ENCODE peak calls at places on chromosomes 13 and 19, in seven cellular contexts. One of them, this sample, is unnamed.

GRCh38 chr13:105863300-105863699 is 672.2 kb downstream of the EFNB2 start:
- DNase-seq in body of pancreas: no peak
- DNase-seq in NCI-H2171: no peak
- DNase-seq in EL: no peak
- DNase-seq in stimulated activated effector memory CD8-positive, alpha-beta T cell treated with anti-CD3 and anti-CD28 coated beads, Interleukin-12 subunit alpha, Interleukin-12 subunit beta, amount 100 ng/mL, for 72 hours: no peak
- DNase-seq in cardiac muscle cell: no peak
- DNase-seq in ovary: no peak
- DNase-seq in this sample: no peak

GRCh38 chr19:13717194-13717643 is 47.1 kb upstream of the MRI1 start:
- DNase-seq in cardiac muscle cell: no peak
- DNase-seq in stimulated activated effector memory CD8-positive, alpha-beta T cell treated with anti-CD3 and anti-CD28 coated beads, Interleukin-12 subunit alpha, Interleukin-12 subunit beta, amount 100 ng/mL, for 72 hours: no peak
- DNase-seq in ovary: no peak
- DNase-seq in body of pancreas: no peak
- DNase-seq in EL: peak; percentile 48
- DNase-seq in NCI-H2171: no peak
- DNase-seq in this sample: no peak

GRCh38 chr13:41802684-41803554 is 158.0 kb downstream of the VWA8 start:
- DNase-seq in NCI-H2171: no peak
- DNase-seq in EL: peak; percentile 85
- DNase-seq in ovary: no peak
- DNase-seq in stimulated activated effector memory CD8-positive, alpha-beta T cell treated with anti-CD3 and anti-CD28 coated beads, Interleukin-12 subunit alpha, Interleukin-12 subunit beta, amount 100 ng/mL, for 72 hours: no peak
- DNase-seq in cardiac muscle cell: no peak
- DNase-seq in body of pancreas: no peak
- DNase-seq in this sample: no peak

GRCh38 chr19:7492142-7493055 is 3.6 kb upstream of the PEX11G start:
- DNase-seq in cardiac muscle cell: no peak
- DNase-seq in stimulated activated effector memory CD8-positive, alpha-beta T cell treated with anti-CD3 and anti-CD28 coated beads, Interleukin-12 subunit alpha, Interleukin-12 subunit beta, amount 100 ng/mL, for 72 hours: peak; percentile 42
- DNase-seq in NCI-H2171: no peak
- DNase-seq in EL: no peak
- DNase-seq in body of pancreas: peak; percentile 52
- DNase-seq in ovary: no peak
- DNase-seq in this sample: no peak

GRCh38 chr19:33301011-33301899 is 1.1 kb downstream of the CEBPA start:
- DNase-seq in ovary: no peak
- DNase-seq in stimulated activated effector memory CD8-positive, alpha-beta T cell treated with anti-CD3 and anti-CD28 coated beads, Interleukin-12 subunit alpha, Interleukin-12 subunit beta, amount 100 ng/mL, for 72 hours: no peak
- DNase-seq in body of pancreas: peak; percentile 25
- DNase-seq in NCI-H2171: no peak
- DNase-seq in EL: no peak
- DNase-seq in cardiac muscle cell: peak; percentile 40
- DNase-seq in this sample: no peak

GRCh38 chr19:17553256-17553655 is 2.2 kb upstream of the COLGALT1 start:
- DNase-seq in ovary: peak; percentile 77
- DNase-seq in NCI-H2171: peak; percentile 86
- DNase-seq in body of pancreas: peak; percentile 57
- DNase-seq in EL: peak; percentile 84
- DNase-seq in cardiac muscle cell: no peak
- DNase-seq in stimulated activated effector memory CD8-positive, alpha-beta T cell treated with anti-CD3 and anti-CD28 coated beads, Interleukin-12 subunit alpha, Interleukin-12 subunit beta, amount 100 ng/mL, for 72 hours: no peak
- DNase-seq in this sample: no peak

GRCh38 chr13:40653558-40654318 is 12.7 kb downstream of the FOXO1 start:
- DNase-seq in body of pancreas: no peak
- DNase-seq in NCI-H2171: no peak
- DNase-seq in cardiac muscle cell: no peak
- DNase-seq in ovary: no peak
- DNase-seq in EL: no peak
- DNase-seq in stimulated activated effector memory CD8-positive, alpha-beta T cell treated with anti-CD3 and anti-CD28 coated beads, Interleukin-12 subunit alpha, Interleukin-12 subunit beta, amount 100 ng/mL, for 72 hours: no peak
- DNase-seq in this sample: no peak

GRCh38 chr19:5293607-5294089 is 47.0 kb downstream of the PTPRS start:
- DNase-seq in stimulated activated effector memory CD8-positive, alpha-beta T cell treated with anti-CD3 and anti-CD28 coated beads, Interleukin-12 subunit alpha, Interleukin-12 subunit beta, amount 100 ng/mL, for 72 hours: no peak
- DNase-seq in ovary: no peak
- DNase-seq in cardiac muscle cell: peak; percentile 76
- DNase-seq in EL: peak; percentile 62
- DNase-seq in body of pancreas: no peak
- DNase-seq in NCI-H2171: peak; percentile 72
- DNase-seq in this sample: no peak

This sample was measured in T follicular helper cell.